ENCODE peak calls at places on chromosomes 12 and 14, in seven cellular contexts. L is body of pancreas; T is mammary epithelial cell; I is CD8-positive, alpha-beta memory T cell; F is OCI-LY7; Q is suprapubic skin; P is tibial nerve. M is an unnamed sample. For H3K4me1, the result is how much of the 10 kb centered on the place peaks cover.

GRCh38 chr12:131892711-131893604 is 1.5 kb upstream of the ULK1 start:
- DNase-seq in T (no peak), I (no peak), L (no peak), P (no peak), Q (peak), F (no peak), M (no peak)

GRCh38 chr12:64318605-64319004 is 72.0 kb downstream of the C12orf56 start:
- DNase-seq in P (no peak), Q (no peak), L (no peak), I (no peak), T (no peak), F (no peak), M (no peak)

GRCh38 chr14:104360522-104360921 is 219.0 kb upstream of the C14orf180 start:
- DNase-seq in F (no peak), I (no peak), L (no peak), Q (peak), P (no peak), T (no peak), M (no peak)

GRCh38 chr12:131738196-131738595 is 27.3 kb downstream of the SFSWAP start:
- DNase-seq in P (no peak), F (no peak), I (no peak), Q (no peak), L (no peak), T (no peak), M (no peak)

GRCh38 chr14:105315941-105316562 is 1.5 kb downstream of the PACS2 start:
- DNase-seq in P (no peak), I (no peak), Q (no peak), F (no peak), T (no peak), L (no peak), M (no peak)

GRCh38 chr14:103522649-103523582 is at the start of gene CKB:
- DNase-seq in Q (peak), F (no peak), P (no peak), L (peak), I (no peak), T (no peak), M (no peak)

GRCh38 chr12:40691913-40692616 is at the start of gene CNTN1:
- DNase-seq in L (peak), Q (peak), F (no peak), T (peak), I (no peak), P (peak), M (peak)

GRCh38 chr14:77299776-77300175 is 20.9 kb downstream of the POMT2 start:
- DNase-seq in F (no peak), Q (no peak), I (no peak), T (no peak), L (no peak), P (no peak), M (no peak)

GRCh38 chr14:86038401-86038985 is 508.5 kb downstream of the FLRT2 start:
- DNase-seq in F (peak), L (peak), T (peak), P (no peak), I (peak), Q (no peak), M (peak)

GRCh38 chr12:47942327-47943230 is 20.8 kb upstream of the TMEM106C start:
- DNase-seq in F (no peak), T (no peak), Q (no peak), L (peak), I (peak), P (no peak), M (no peak)

DNA sequence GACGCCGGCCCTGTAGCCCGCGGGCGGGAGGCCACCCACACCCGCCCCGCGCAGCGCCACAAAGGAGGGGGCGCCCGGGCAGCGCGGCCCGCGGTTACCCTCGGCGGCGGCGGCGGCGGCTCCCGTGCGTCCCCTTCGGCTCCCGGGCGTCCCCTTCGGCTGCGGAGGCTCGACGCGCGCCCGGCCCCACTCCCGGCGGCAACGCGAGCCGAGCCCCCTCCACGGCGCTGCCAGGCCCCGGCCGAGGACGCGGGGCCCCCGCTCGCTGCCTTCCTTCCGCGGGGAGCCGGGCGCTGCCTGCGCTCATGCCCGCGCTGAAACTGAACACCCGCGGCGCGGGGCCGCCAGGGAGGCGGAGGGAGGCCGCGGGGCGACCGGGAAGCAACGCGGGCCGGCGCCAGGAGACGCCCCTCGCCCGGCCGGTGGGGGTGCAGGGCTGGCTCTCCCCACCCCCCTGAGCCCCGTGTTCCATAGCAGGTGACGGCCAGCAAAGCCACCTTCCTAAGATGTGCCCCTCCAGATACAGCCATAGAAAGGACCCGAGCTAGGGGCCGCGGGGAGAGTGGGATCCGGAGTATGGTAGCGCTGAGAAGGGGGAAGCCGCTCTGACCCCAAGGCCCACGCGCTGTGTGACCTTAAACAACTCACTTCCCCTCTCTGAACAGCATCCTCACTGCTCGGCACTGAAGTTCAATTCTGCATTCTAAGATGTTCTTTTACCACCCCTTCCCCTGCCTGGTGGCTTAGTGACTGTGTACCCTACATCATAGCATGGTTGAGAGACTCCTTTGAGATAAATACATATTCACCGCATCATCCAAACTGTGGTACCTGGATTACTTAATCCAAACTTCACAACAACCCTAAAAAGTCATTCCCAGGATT is 42.8 kb downstream of the KDM2B start:
- DNase-seq in I (peak), T (no peak), P (no peak), L (no peak), F (peak), Q (no peak), M (no peak)
- H3K4me1 ChIP-seq in I (under half), T (under half), P (under half), L (under half), F (under half), Q (under half), M (under half)

DNA sequence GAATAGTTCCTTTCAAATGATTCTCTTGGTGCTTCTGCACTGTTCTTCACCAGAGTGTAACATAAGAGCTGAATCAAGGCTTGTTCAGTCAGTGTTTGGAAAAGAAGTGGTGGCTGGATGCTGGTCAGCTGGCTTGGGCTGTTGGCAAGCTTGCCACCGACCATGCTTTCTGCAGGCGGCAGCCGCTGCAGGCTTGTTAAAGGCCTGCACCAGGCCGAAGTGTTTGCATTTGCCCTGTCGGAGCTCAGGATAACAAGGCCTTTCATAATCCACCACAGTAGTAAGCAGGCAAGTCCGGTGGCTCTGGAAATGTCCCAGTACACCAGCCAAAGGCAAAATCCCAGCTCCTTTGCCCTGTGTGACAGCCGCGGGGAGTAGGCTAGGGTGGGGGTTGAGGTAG is 26.9 kb downstream of the DAAM1 start:
- DNase-seq in P (peak), T (no peak), I (no peak), Q (peak), F (no peak), L (peak), M (peak)
- H3K27ac ChIP-seq in P (peak), T (no peak), I (no peak), Q (peak), F (no peak), L (peak), M (peak)

DNA sequence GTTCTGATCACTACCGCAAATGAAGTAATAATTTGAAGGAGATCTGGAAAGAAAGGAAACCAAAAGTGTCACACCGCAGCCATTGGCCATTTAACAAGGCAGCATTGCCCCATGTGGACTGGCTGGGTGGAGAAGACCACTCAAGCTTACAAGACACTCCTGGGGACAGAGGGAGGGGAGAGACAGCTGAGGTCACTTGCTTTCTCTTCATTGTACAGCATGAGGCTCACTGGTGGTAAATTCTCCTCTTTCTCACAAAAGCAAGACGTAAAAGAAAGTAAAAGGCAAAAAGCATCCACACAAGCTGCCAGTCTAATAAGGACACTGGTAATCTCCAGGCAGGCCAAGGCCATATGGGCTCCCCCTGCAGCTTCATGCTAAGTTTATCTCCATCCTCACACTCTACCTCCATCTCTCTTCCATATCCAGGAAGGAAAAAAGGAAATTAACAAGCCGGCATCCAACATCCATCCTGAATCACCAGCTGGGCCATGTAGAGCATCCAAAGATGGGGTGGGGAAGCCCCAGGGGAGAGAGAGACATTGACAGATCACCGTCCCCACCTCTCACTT is 100.7 kb downstream of the DPF3 start:
- DNase-seq in I (no peak), L (no peak), Q (no peak), P (no peak), T (no peak), F (no peak), M (no peak)
- H3K4me1 ChIP-seq in I (under half), L (under half), Q (under half), P (under half), T (under half), F (under half), M (under half)

GRCh38 chr14:68139466-68140110 is 320.0 kb downstream of the RAD51B start:
- DNase-seq in L (no peak), T (no peak), I (no peak), F (no peak), P (no peak), Q (no peak), M (no peak)

GRCh38 chr14:68140111-68140741 is 320.6 kb downstream of the RAD51B start:
- DNase-seq in T (peak), L (peak), Q (peak), P (peak), I (no peak), F (no peak), M (peak)

GRCh38 chr14:68143341-68143807 is 323.8 kb downstream of the RAD51B start:
- DNase-seq in T (no peak), P (peak), F (no peak), L (peak), Q (peak), I (no peak), M (peak)

GRCh38 chr14:68141531-68142088 is 322.0 kb downstream of the RAD51B start:
- DNase-seq in F (no peak), I (no peak), P (no peak), T (peak), L (no peak), Q (no peak), M (no peak)

DNA sequence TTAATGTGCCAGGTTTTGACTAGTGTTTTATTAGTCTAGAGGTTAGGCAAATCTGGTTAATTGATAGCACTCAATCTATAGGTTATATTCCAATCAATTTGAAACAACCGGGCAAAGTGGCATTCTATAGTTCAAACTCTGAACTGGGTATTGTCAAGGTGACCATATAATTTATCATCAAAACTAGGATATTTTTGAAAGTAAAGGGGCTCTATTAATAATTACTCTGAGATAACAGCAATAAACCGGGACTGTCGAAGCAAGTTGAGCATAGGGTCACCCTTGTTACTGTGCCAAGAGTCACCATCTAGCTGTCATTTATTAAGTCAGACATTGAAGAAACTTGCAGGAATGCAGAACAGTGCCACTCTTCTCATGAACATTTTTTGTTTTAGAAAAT is 321.2 kb downstream of the RAD51B start:
- DNase-seq in P (no peak), I (no peak), F (no peak), Q (no peak), T (no peak), L (no peak), M (no peak)
- H3K27ac ChIP-seq in P (peak), I (no peak), F (no peak), Q (peak), T (peak), L (peak), M (no peak)

GRCh38 chr14:64752909-64753308 is 48.7 kb downstream of the PLEKHG3 start:
- DNase-seq in L (no peak), I (no peak), F (no peak), P (no peak), Q (no peak), T (no peak), M (no peak)

GRCh38 chr14:64753374-64753773 is 49.1 kb downstream of the PLEKHG3 start:
- DNase-seq in Q (no peak), F (no peak), T (no peak), I (no peak), L (no peak), P (no peak), M (no peak)

GRCh38 chr14:64753999-64754398 is 49.8 kb downstream of the PLEKHG3 start:
- DNase-seq in P (no peak), Q (no peak), F (no peak), T (no peak), L (no peak), I (no peak), M (no peak)

GRCh38 chr14:64755661-64756265 is 51.5 kb downstream of the PLEKHG3 start:
- DNase-seq in L (no peak), T (peak), P (no peak), Q (no peak), I (peak), F (no peak), M (no peak)

GRCh38 chr14:64754685-64755084 is 50.5 kb downstream of the PLEKHG3 start:
- DNase-seq in Q (no peak), L (no peak), I (no peak), F (no peak), P (no peak), T (no peak), M (no peak)
- H3K4me1 ChIP-seq in Q (under half), L (under half), I (under half), F (under half), P (under half), T (under half), M (under half)

GRCh38 chr12:45303955-45304354 is 88.1 kb downstream of the ANO6 start:
- DNase-seq in F (no peak), Q (no peak), L (no peak), I (no peak), T (no peak), P (no peak), M (no peak)
- H3K27ac ChIP-seq in F (no peak), Q (peak), L (no peak), I (no peak), T (no peak), P (peak), M (no peak)

GRCh38 chr14:100711117-100711462 is 15.6 kb upstream of the DLK1 start:
- DNase-seq in P (no peak), L (peak), T (no peak), F (no peak), I (no peak), Q (no peak), M (no peak)
- H3K4me1 ChIP-seq in P (under half), L (under half), T (under half), F (under half), I (under half), Q (under half), M (under half)